ENCODE peak calls at places on chromosome 7, in four cellular contexts. K, V, Z and C are unnamed samples.
A peak's percentile ranks its signal among the peaks of the same experiment; 100 is the strongest.

GRCh38 chr7:73359746-73360375 is 31.9 kb downstream of the FKBP6 start:
- DNase-seq in K (no peak), V (no peak), Z (no peak), C (no peak)

GRCh38 chr7:80806653-80807052 is 112.2 kb downstream of the SEMA3C start:
- DNase-seq in Z (no peak), V (no peak), K (no peak), C (no peak)

GRCh38 chr7:69359003-69359555 is 239.2 kb upstream of the AUTS2 start:
- DNase-seq in V (no peak), K (no peak), Z (no peak), C (no peak)

GRCh38 chr7:39428221-39428620 is 138.0 kb upstream of the YAE1 start:
- DNase-seq in K (no peak), V (no peak), Z (no peak), C (no peak)

GRCh38 chr7:88224596-88225275 is 4.9 kb upstream of the SRI start:
- DNase-seq in Z (no peak), V (no peak), K (no peak), C (no peak)

GRCh38 chr7:44066111-44066460 is 719 bp upstream of the PGAM2 start:
- DNase-seq in Z (no peak), V (no peak), K (no peak), C (no peak)

GRCh38 chr7:24720283-24720682 is 37.0 kb downstream of the GSDME start:
- DNase-seq in K (no peak), V (no peak), Z (no peak), C (no peak)

GRCh38 chr7:30771859-30772429 is 727 bp downstream of the MINDY4 start:
- DNase-seq in V (peak; percentile 65), Z (no peak), K (no peak), C (no peak)

GRCh38 chr7:138493535-138493934 is 33.5 kb downstream of the TRIM24 start:
- DNase-seq in V (no peak), Z (no peak), K (no peak), C (no peak)

GRCh38 chr7:157136372-157136771 is 2.4 kb upstream of the UBE3C start:
- DNase-seq in V (no peak), K (no peak), Z (no peak), C (no peak)

GRCh38 chr7:49643750-49644149 is 129.7 kb upstream of the VWC2 start:
- DNase-seq in Z (no peak), V (no peak), K (no peak), C (no peak)

GRCh38 chr7:81687062-81687461 is 82.8 kb downstream of the HGF start:
- DNase-seq in K (no peak), V (no peak), Z (no peak), C (no peak)

GRCh38 chr7:143504215-143504936 is 26.7 kb downstream of the TAS2R41 start:
- DNase-seq in K (no peak), Z (no peak), V (no peak), C (no peak)

DNA sequence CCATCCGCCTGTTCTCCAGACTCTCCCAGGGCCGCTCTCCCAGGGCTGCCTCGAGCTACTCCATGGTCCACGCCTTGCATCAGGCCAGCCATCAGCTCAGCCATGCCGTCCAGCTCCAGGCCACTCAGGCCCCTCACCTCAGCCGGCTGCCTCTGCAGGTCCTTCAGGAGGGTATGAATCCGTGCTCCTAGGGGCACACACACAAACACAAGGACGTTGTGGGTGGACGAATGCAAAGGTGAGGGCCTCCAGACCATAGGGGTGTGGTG is 449.4 kb downstream of the PTPRN2 start:
- DNase-seq in K (no peak), Z (no peak), V (no peak), C (no peak)
- TF ChIP-seq CTCF in K (no peak), Z (no peak), V (no peak), C (no peak)

GRCh38 chr7:100154651-100155491 is 3.7 kb downstream of the TRAPPC14 start:
- DNase-seq in Z (no peak), V (no peak), K (peak; percentile 79), C (no peak)
- H3K27ac ChIP-seq in Z (no peak overlapping the region), V (no peak overlapping the region), K (no peak overlapping the region), C (no peak overlapping the region)

GRCh38 chr7:29320577-29320976 is 126.0 kb downstream of the CHN2 start:
- DNase-seq in Z (no peak), K (no peak), V (no peak), C (no peak)

GRCh38 chr7:29322023-29322712 is 127.6 kb downstream of the CHN2 start:
- DNase-seq in K (no peak), V (no peak), Z (no peak), C (no peak)

GRCh38 chr7:29318853-29319718 is 124.5 kb downstream of the CHN2 start:
- DNase-seq in Z (no peak), V (peak; percentile 48), K (no peak), C (no peak)

GRCh38 chr7:29315302-29316270 is 121.0 kb downstream of the CHN2 start:
- DNase-seq in Z (no peak), K (no peak), V (no peak), C (no peak)

GRCh38 chr7:29319719-29320521 is 125.3 kb downstream of the CHN2 start:
- DNase-seq in Z (no peak), K (no peak), V (peak; percentile 73), C (no peak)
- H3K9me3 ChIP-seq in Z (no peaks in the 10 kb centered on the region), K (no peaks in the 10 kb centered on the region), V (no peaks in the 10 kb centered on the region), C (no peaks in the 10 kb centered on the region)

GRCh38 chr7:26860361-26860760 is 4.0 kb downstream of the SKAP2 start:
- DNase-seq in V (no peak), Z (no peak), K (no peak), C (no peak)
- TF ChIP-seq CTCF in V (no peak), Z (no peak), K (no peak), C (no peak)

DNA sequence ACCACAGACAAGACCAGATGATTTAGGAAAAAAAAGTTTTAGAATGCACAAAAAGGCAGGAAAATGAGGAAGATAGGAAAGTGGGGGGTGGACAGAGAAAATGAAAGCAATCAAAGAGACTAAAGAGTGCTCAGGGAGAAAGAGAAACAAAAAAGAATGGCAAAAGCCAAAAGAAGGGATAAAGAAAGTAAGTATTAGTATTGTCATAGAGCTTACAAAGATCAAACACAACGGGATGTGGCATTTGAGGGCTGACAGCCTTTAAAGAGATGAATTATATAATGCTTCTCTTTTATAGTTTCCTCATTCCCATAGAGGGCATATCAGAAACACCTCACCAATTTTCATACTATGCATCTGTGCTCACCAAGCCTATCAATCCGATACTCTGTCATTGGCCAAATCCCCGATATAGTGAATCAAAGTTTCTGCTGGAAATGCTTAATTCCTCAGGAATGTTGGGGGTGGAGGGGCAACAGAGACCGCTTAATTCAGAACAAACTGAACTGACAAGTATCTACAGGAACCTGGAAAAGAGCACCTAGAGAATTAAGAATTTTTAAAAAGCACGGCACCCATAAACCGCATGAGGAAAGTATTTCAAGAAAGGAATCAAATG is 2.7 kb downstream of the COG5 start:
- DNase-seq in K (no peak), V (no peak), Z (no peak), C (no peak)
- H3K27ac ChIP-seq in K (peak overlapping the region; percentile 57), V (no peak overlapping the region), Z (no peak overlapping the region), C (no peak overlapping the region)